ENCODE peak calls at places on chromosome 15, in nine cellular contexts. Z is astrocyte of the cerebellum, T is endothelial cell, Y is upper lobe of left lung, W is neural progenitor cell, J is IMR-90, S is ovary, A is mesothelial cell of epicardium, O is WTC11. M is an unnamed sample.
A peak's percentile ranks its signal among the peaks of the same experiment; 100 is the strongest.

GRCh38 chr15:57861805-57862586 is 155.5 kb downstream of the POLR2M start:
- DNase-seq in Y (no peak), W (no peak), O (no peak), Z (peak; percentile 77), J (peak; percentile 64), S (no peak), A (no peak), T (no peak), M (no peak)

GRCh38 chr15:98518823-98519561 is 129.3 kb upstream of the IGF1R start:
- DNase-seq in T (peak; percentile 47), A (no peak), W (peak; percentile 90), S (peak; percentile 47), O (peak; percentile 52), Z (peak; percentile 67), J (peak; percentile 76), Y (no peak), M (peak; percentile 22)

GRCh38 chr15:63013052-63013808 is 29.3 kb upstream of the TPM1 start:
- DNase-seq in A (no peak), T (no peak), S (no peak), J (peak; percentile 83), Y (no peak), Z (peak; percentile 60), W (no peak), O (no peak), M (no peak)

GRCh38 chr15:86685263-86685662 is 605.6 kb downstream of the AGBL1 start:
- DNase-seq in W (no peak), J (no peak), Z (no peak), S (no peak), A (no peak), T (no peak), Y (no peak), O (no peak), M (no peak)

GRCh38 chr15:92077353-92078080 is 224.0 kb downstream of the SLCO3A1 start:
- DNase-seq in T (peak; percentile 79), S (peak; percentile 31), W (peak; percentile 88), Y (no peak), O (peak; percentile 81), J (peak; percentile 63), Z (peak; percentile 44), A (no peak), M (peak; percentile 32)

GRCh38 chr15:52733696-52734255 is 54.6 kb upstream of the ATOSA start:
- DNase-seq in O (no peak), A (no peak), S (no peak), Y (no peak), W (no peak), T (no peak), J (no peak), Z (no peak), M (no peak)

GRCh38 chr15:43511012-43511885 is 6.2 kb upstream of the MAP1A start:
- DNase-seq in Y (no peak), O (peak; percentile 43), T (peak; percentile 46), Z (no peak), W (peak; percentile 61), J (no peak), S (no peak), A (no peak), M (no peak)

GRCh38 chr15:71411538-71412482 is 296.5 kb downstream of the THSD4 start:
- DNase-seq in Z (peak; percentile 6), W (no peak), J (peak; percentile 52), Y (no peak), O (no peak), S (no peak), T (no peak), A (no peak), M (no peak)

GRCh38 chr15:40028853-40029252 is 10.1 kb downstream of the SRP14 start:
- DNase-seq in Z (no peak), Y (no peak), W (no peak), O (no peak), J (no peak), A (no peak), T (no peak), S (no peak), M (no peak)

GRCh38 chr15:89105147-89105546 is 16.9 kb downstream of the ABHD2 start:
- DNase-seq in A (no peak), J (peak; percentile 99), O (no peak), T (no peak), Y (no peak), W (no peak), Z (peak; percentile 89), S (no peak), M (no peak)

GRCh38 chr15:89106200-89106599 is 17.9 kb downstream of the ABHD2 start:
- DNase-seq in Z (no peak), S (no peak), O (no peak), W (no peak), T (no peak), J (no peak), A (no peak), Y (no peak), M (no peak)

GRCh38 chr15:89103481-89104171 is 15.4 kb downstream of the ABHD2 start:
- DNase-seq in A (no peak), S (no peak), J (no peak), Z (no peak), Y (no peak), T (no peak), W (no peak), O (no peak), M (no peak)

GRCh38 chr15:89101302-89102191 is 13.3 kb downstream of the ABHD2 start:
- DNase-seq in A (no peak), J (peak; percentile 100), W (no peak), Z (peak; percentile 97), S (peak; percentile 78), O (no peak), Y (no peak), T (no peak), M (no peak)

GRCh38 chr15:89104172-89104564 is 15.9 kb downstream of the ABHD2 start:
- DNase-seq in T (no peak), O (peak; percentile 17), J (peak; percentile 29), Z (no peak), S (no peak), A (no peak), W (no peak), Y (no peak), M (no peak)
- TF ChIP-seq CTCF in T (no peak), O (no peak), J (peak; percentile 4), Z (no peak), S (no peak), A (no peak), W (no peak), Y (no peak), M (no peak)

DNA sequence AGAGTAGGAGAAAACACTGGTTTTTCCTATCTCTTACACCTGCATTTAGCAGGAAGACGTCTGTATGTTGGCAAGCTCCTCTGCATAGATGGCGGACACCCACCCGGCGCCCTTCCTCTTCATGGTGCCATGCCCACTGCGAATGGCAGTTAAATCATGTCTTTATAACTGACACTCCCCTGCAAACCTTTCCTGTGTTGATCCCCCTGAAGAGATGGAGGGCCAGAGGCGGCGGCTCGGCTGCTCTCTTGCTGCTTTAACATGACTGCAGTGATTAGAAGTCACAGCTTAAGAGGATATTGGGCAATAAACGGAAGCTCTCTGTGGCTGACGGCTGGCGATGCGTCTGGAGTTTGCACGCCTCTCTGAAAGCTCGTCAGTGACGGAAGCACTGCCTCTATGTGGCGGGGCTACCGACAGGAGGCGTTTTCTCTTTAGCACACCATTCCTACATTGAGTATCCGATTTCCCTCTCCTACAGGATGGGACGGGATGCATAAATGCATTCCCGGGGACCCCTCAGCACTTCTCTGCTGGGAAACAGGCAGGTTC is 25.5 kb upstream of the SNRPA1 start:
- DNase-seq in Y (no peak), Z (no peak), A (no peak), T (peak; percentile 59), W (peak; percentile 71), J (peak; percentile 51), S (no peak), O (peak; percentile 64), M (peak; percentile 64)
- TF ChIP-seq CTCF in Y (no peak), Z (no peak), A (no peak), T (no peak), W (peak; percentile 58), J (peak; percentile 42), S (no peak), O (peak; percentile 42), M (peak; percentile 73)

DNA sequence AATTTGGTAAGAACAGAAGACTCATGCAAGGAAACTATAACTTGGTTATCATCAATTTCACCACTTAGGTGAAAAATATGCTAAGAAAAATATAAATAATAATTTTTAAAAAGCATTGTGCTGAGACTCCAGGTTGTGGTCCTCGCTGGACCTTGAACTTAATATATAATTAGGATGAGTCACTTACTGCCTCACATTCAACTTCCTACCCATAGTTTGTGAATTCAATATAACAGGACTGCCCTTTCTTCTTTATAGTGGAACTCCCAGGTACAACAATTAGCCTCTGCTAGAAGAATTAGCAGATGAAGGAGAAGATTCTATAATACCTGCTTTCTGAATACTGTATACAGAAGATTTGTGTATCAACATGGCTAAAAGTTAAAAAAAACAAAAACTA is 149.1 kb upstream of the SPRED1 start:
- DNase-seq in W (no peak), J (no peak), A (no peak), O (no peak), T (no peak), S (no peak), Z (no peak), Y (no peak), M (no peak)
- TF ChIP-seq CTCF in W (no peak), J (no peak), A (no peak), O (no peak), T (no peak), S (no peak), Z (no peak), Y (no peak), M (no peak)

GRCh38 chr15:33150993-33151392 is 43.5 kb downstream of the FMN1 start:
- DNase-seq in W (no peak), Y (no peak), Z (no peak), J (no peak), O (no peak), T (no peak), S (no peak), A (no peak), M (no peak)

GRCh38 chr15:33146051-33146450 is 48.5 kb downstream of the FMN1 start:
- DNase-seq in O (no peak), Z (no peak), A (no peak), T (no peak), J (no peak), Y (no peak), W (no peak), S (no peak), M (no peak)

GRCh38 chr15:33150516-33150915 is 44.0 kb downstream of the FMN1 start:
- DNase-seq in S (no peak), O (no peak), A (no peak), T (no peak), Y (no peak), W (peak; percentile 35), Z (no peak), J (no peak), M (no peak)

GRCh38 chr15:33149919-33150318 is 44.6 kb downstream of the FMN1 start:
- DNase-seq in O (no peak), Z (peak; percentile 83), A (no peak), S (no peak), W (no peak), T (no peak), J (peak; percentile 30), Y (no peak), M (no peak)

DNA sequence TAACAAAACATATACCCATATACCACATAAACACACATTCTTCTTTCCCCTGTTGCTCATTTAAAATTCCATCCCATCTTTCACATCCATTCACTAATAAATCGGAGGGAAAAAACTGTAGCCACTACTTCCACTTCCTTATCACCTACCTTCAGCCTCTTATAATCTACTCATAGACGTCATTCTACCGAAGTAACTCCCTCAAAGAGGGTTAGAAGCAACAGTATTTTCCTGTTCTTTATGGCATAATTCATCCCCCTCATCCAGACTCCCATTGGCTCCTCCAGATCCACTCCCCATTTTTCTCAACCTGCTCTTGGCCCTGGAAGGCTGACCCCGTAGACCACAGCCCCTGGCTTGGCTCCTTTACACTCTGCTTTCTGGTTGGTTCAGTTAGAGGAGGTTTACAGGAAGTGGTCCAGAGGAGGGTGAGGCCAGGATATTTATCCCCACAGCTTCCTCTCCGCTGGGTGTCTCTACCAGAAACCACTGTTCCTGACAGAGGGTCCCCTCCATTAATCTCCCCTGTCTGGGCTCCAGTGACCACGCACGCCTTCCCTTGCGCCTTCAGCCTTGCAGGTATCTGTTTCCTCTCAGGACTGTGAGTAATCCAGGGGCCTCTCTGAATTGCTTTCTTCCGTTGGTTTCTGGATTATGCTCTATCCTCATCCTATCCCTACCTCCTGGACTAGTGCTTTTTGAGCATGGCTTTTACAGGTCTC is 46.2 kb downstream of the FMN1 start:
- DNase-seq in J (no peak), S (no peak), W (no peak), T (peak; percentile 16), A (no peak), O (no peak), Z (no peak), Y (no peak), M (no peak)
- TF ChIP-seq CTCF in J (no peak), S (no peak), W (no peak), T (no peak), A (no peak), O (no peak), Z (no peak), Y (no peak), M (no peak)

M was measured in natural killer cell.